ENCODE peak calls at places on chromosomes 4 and X, in four cellular contexts. One of them, this sample, is unnamed.

GRCh38 chr4:189129044-189129443 is 811.6 kb upstream of the FRG1 start:
- DNase-seq in fibroblast of lung: no peak
- DNase-seq in tibial nerve: no peak
- DNase-seq in WTC11: no peak
- DNase-seq in this sample: no peak

GRCh38 chr4:8592366-8593267 is at the start of gene CPZ:
- DNase-seq in tibial nerve: no peak
- DNase-seq in WTC11: peak
- DNase-seq in fibroblast of lung: peak
- DNase-seq in this sample: no peak

GRCh38 chrX:46812445-46812844 is 24.4 kb upstream of the RP2 start:
- DNase-seq in tibial nerve: no peak
- DNase-seq in fibroblast of lung: no peak
- DNase-seq in WTC11: no peak
- DNase-seq in this sample: no peak

GRCh38 chr4:76526585-76526990 is 91.6 kb downstream of the SHROOM3 start:
- DNase-seq in WTC11: no peak
- DNase-seq in fibroblast of lung: no peak
- DNase-seq in tibial nerve: no peak
- DNase-seq in this sample: no peak

GRCh38 chr4:144507309-144508101 is 138.5 kb upstream of the HHIP start:
- DNase-seq in fibroblast of lung: peak
- DNase-seq in WTC11: no peak
- DNase-seq in tibial nerve: no peak
- DNase-seq in this sample: no peak

GRCh38 chr4:147813107-147813773 is 81.4 kb downstream of the ARHGAP10 start:
- DNase-seq in WTC11: no peak
- DNase-seq in tibial nerve: no peak
- DNase-seq in fibroblast of lung: no peak
- DNase-seq in this sample: no peak

GRCh38 chr4:103095080-103095479 is 4.6 kb downstream of the BDH2 start:
- DNase-seq in tibial nerve: no peak
- DNase-seq in fibroblast of lung: no peak
- DNase-seq in WTC11: no peak
- DNase-seq in this sample: no peak

GRCh38 chrX:139766545-139766983 is 58.6 kb upstream of the MCF2 start:
- DNase-seq in fibroblast of lung: no peak
- DNase-seq in tibial nerve: no peak
- DNase-seq in WTC11: no peak
- DNase-seq in this sample: no peak

GRCh38 chrX:121457096-121457495 is 409.7 kb downstream of the GLUD2 start:
- DNase-seq in WTC11: no peak
- DNase-seq in tibial nerve: no peak
- DNase-seq in fibroblast of lung: no peak
- DNase-seq in this sample: no peak

GRCh38 chr4:88054909-88055308 is 47.5 kb downstream of the PKD2 start:
- DNase-seq in WTC11: peak
- DNase-seq in fibroblast of lung: peak
- DNase-seq in tibial nerve: no peak
- DNase-seq in this sample: no peak

GRCh38 chrX:8005678-8006347 is 78.6 kb upstream of the PNPLA4 start:
- DNase-seq in WTC11: no peak
- DNase-seq in tibial nerve: no peak
- DNase-seq in fibroblast of lung: no peak
- DNase-seq in this sample: no peak

GRCh38 chrX:42140320-42140719 is 217.0 kb upstream of the CASK start:
- DNase-seq in tibial nerve: no peak
- DNase-seq in WTC11: no peak
- DNase-seq in fibroblast of lung: no peak
- DNase-seq in this sample: no peak

GRCh38 chr4:829761-830655 is 4.1 kb upstream of the CPLX1 start:
- DNase-seq in tibial nerve: no peak
- DNase-seq in fibroblast of lung: no peak
- DNase-seq in WTC11: no peak
- DNase-seq in this sample: no peak

GRCh38 chr4:126969781-126970180 is 663.0 kb upstream of the INTU start:
- DNase-seq in fibroblast of lung: peak
- DNase-seq in WTC11: no peak
- DNase-seq in tibial nerve: no peak
- DNase-seq in this sample: no peak

GRCh38 chr4:19888587-19888986 is 363.1 kb upstream of the SLIT2 start:
- DNase-seq in fibroblast of lung: no peak
- DNase-seq in tibial nerve: no peak
- DNase-seq in WTC11: no peak
- DNase-seq in this sample: no peak

GRCh38 chrX:131675596-131676194 is 131.8 kb downstream of the OR13H1 start:
- DNase-seq in fibroblast of lung: peak
- DNase-seq in tibial nerve: no peak
- DNase-seq in WTC11: no peak
- DNase-seq in this sample: no peak

GRCh38 chrX:41600266-41600665 is 88.5 kb upstream of the GPR34 start:
- DNase-seq in fibroblast of lung: no peak
- DNase-seq in WTC11: no peak
- DNase-seq in tibial nerve: no peak
- DNase-seq in this sample: no peak

GRCh38 chrX:120244735-120245498 is 5.7 kb upstream of the ZBTB33 start:
- DNase-seq in WTC11: peak
- DNase-seq in tibial nerve: peak
- DNase-seq in fibroblast of lung: peak
- DNase-seq in this sample: no peak

GRCh38 chrX:87409113-87409841 is 108.3 kb upstream of the KLHL4 start:
- DNase-seq in WTC11: no peak
- DNase-seq in tibial nerve: no peak
- DNase-seq in fibroblast of lung: peak
- DNase-seq in this sample: no peak

GRCh38 chrX:16665089-16665488 is 15.1 kb downstream of the S100G start:
- DNase-seq in fibroblast of lung: peak
- DNase-seq in tibial nerve: no peak
- DNase-seq in WTC11: no peak
- DNase-seq in this sample: no peak

GRCh38 chr4:31548823-31549222 is 828.7 kb downstream of the PCDH7 start:
- DNase-seq in tibial nerve: no peak
- DNase-seq in fibroblast of lung: peak
- DNase-seq in WTC11: no peak
- DNase-seq in this sample: no peak

GRCh38 chr4:77079281-77079680 is 3.5 kb upstream of the CCNI start:
- DNase-seq in WTC11: no peak
- DNase-seq in fibroblast of lung: no peak
- DNase-seq in tibial nerve: no peak
- DNase-seq in this sample: no peak

GRCh38 chr4:97142405-97142804 is 1000.9 kb downstream of the STPG2 start:
- DNase-seq in fibroblast of lung: no peak
- DNase-seq in WTC11: no peak
- DNase-seq in tibial nerve: no peak
- DNase-seq in this sample: no peak

GRCh38 chr4:153788419-153789276 is at the start of gene SFRP2:
- DNase-seq in fibroblast of lung: no peak
- DNase-seq in tibial nerve: peak
- DNase-seq in WTC11: peak
- DNase-seq in this sample: no peak

GRCh38 chr4:1192091-1192492 is 19.7 kb upstream of the SPON2 start:
- DNase-seq in WTC11: no peak
- DNase-seq in tibial nerve: peak
- DNase-seq in fibroblast of lung: peak
- DNase-seq in this sample: peak

GRCh38 chrX:119518371-119518770 is 46.8 kb downstream of the STEEP1 start:
- DNase-seq in WTC11: no peak
- DNase-seq in tibial nerve: no peak
- DNase-seq in fibroblast of lung: no peak
- DNase-seq in this sample: no peak

GRCh38 chr4:10115657-10116624 is 658 bp downstream of the WDR1 start:
- DNase-seq in WTC11: peak
- DNase-seq in tibial nerve: no peak
- DNase-seq in fibroblast of lung: no peak
- DNase-seq in this sample: no peak